ENCODE peak calls at places on chromosomes 7 and 10, in seven cellular contexts. O is left ventricle myocardium inferior, Q is AG04450, N is cardiac muscle cell, H is tibial nerve, C is fibroblast of pulmonary artery, T is K562. Y is an unnamed sample.

GRCh38 chr10:5411941-5412276 is 448 bp upstream of the NET1 start:
- DNase-seq in O (no peak), Q (no peak), N (no peak), H (no peak), C (no peak), T (no peak), Y (no peak)

GRCh38 chr7:25496394-25497103 is 268.3 kb upstream of the NPVF start:
- DNase-seq in O (no peak), Q (no peak), N (no peak), H (peak), C (no peak), T (peak), Y (no peak)

GRCh38 chr10:51224610-51225230 is 150.4 kb downstream of the PRKG1 start:
- DNase-seq in O (no peak), Q (peak), N (no peak), H (no peak), C (peak), T (no peak), Y (no peak)

GRCh38 chr7:90312745-90313144 is 8.4 kb downstream of the FAM237B start:
- DNase-seq in O (no peak), Q (no peak), N (no peak), H (no peak), C (peak), T (no peak), Y (no peak)

GRCh38 chr10:93436577-93436976 is 45.6 kb downstream of the MYOF start:
- DNase-seq in O (no peak), Q (peak), N (no peak), H (peak), C (peak), T (no peak), Y (peak)

GRCh38 chr10:1362589-1363465 is 306.6 kb downstream of the WDR37 start:
- DNase-seq in O (no peak), Q (no peak), N (no peak), H (no peak), C (no peak), T (peak), Y (no peak)

GRCh38 chr7:151229249-151229648 is 2.2 kb upstream of the ABCF2 start:
- DNase-seq in O (no peak), Q (no peak), N (no peak), H (no peak), C (no peak), T (no peak), Y (no peak)

GRCh38 chr10:76067447-76067846 is 636.0 kb downstream of the LRMDA start:
- DNase-seq in O (no peak), Q (no peak), N (no peak), H (no peak), C (no peak), T (no peak), Y (no peak)

GRCh38 chr10:96632974-96633373 is 46.2 kb upstream of the TM9SF3 start:
- DNase-seq in O (no peak), Q (no peak), N (peak), H (no peak), C (no peak), T (no peak), Y (no peak)

GRCh38 chr7:131904750-131905327 is 348.4 kb upstream of the PODXL start:
- DNase-seq in O (no peak), Q (no peak), N (no peak), H (no peak), C (no peak), T (no peak), Y (no peak)

GRCh38 chr10:3192856-3193635 is 20.5 kb upstream of the PITRM1 start:
- DNase-seq in O (no peak), Q (peak), N (peak), H (peak), C (peak), T (peak), Y (no peak)

GRCh38 chr7:47826754-47827153 is 121.5 kb downstream of the PKD1L1 start:
- DNase-seq in O (no peak), Q (peak), N (no peak), H (no peak), C (no peak), T (no peak), Y (peak)

GRCh38 chr7:47827321-47827720 is 120.9 kb downstream of the PKD1L1 start:
- DNase-seq in O (no peak), Q (no peak), N (no peak), H (no peak), C (no peak), T (no peak), Y (no peak)

GRCh38 chr7:47830015-47830414 is 118.3 kb downstream of the PKD1L1 start:
- DNase-seq in O (no peak), Q (no peak), N (no peak), H (no peak), C (no peak), T (no peak), Y (no peak)

GRCh38 chr7:47832105-47832715 is 116.1 kb downstream of the PKD1L1 start:
- DNase-seq in O (no peak), Q (no peak), N (no peak), H (no peak), C (no peak), T (no peak), Y (peak)

GRCh38 chr7:47827886-47828285 is 120.4 kb downstream of the PKD1L1 start:
- DNase-seq in O (no peak), Q (no peak), N (no peak), H (no peak), C (no peak), T (no peak), Y (peak)
- TF ChIP-seq CTCF in O (no peak), Q (no peak), N (no peak), H (no peak), C (no peak), T (no peak), Y (no peak)

GRCh38 chr7:67625257-67625713 is 628.7 kb downstream of the TYW1 start:
- DNase-seq in O (peak), Q (no peak), N (peak), H (peak), C (peak), T (peak), Y (peak)
- H3K4me3 ChIP-seq in O (peak), Q (no peak), N (no peak), H (no peak), C (no peak), T (no peak), Y (no peak)

DNA sequence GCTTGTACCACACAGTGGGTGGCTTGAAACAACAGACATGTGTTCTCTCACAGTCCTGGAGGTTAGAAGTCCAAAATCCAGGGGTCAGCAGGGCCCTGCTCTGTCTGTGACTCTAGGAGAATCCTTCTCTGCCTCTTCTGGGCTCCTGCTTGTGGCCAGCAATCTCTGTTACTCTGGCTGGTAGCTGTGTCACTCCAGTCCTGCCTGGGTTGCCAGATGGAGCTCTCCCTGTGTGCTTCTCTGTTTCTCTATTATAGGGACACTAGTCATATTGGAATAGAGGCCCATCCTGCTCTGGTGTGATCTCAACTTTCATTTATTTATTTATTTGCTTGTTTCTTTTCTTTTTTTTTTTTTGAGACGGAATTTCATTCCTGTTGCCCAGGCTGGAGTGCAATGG is 276.6 kb upstream of the GALNT17 start:
- DNase-seq in O (no peak), Q (no peak), N (no peak), H (no peak), C (no peak), T (no peak), Y (no peak)
- TF ChIP-seq CTCF in O (no peak), Q (no peak), N (no peak), H (no peak), C (no peak), T (no peak), Y (no peak)

GRCh38 chr10:77836299-77836820 is 90.2 kb downstream of the DLG5 start:
- DNase-seq in O (peak), Q (no peak), N (peak), H (peak), C (peak), T (peak), Y (peak)
- H3K4me3 ChIP-seq in O (peak), Q (no peak), N (no peak), H (no peak), C (no peak), T (peak), Y (no peak)

Y was measured in right atrium auricular region.